ENCODE peak calls at places on chromosomes 3 and 15, in ten cellular contexts. J is CD8-positive, alpha-beta T cell; Q is transverse colon; O is cardiac fibroblast; X is HCT116; S is spleen; V is astrocyte of the spinal cord; G is sigmoid colon; E is Peyer's patch; L is colonic mucosa. A is an unnamed sample.
A peak's percentile ranks its signal among the peaks of the same experiment; 100 is the strongest.

GRCh38 chr3:10004960-10005564 is 18.4 kb upstream of the EMC3 start:
- DNase-seq in J (no peak), Q (no peak), O (peak; percentile 63), X (no peak), S (no peak), V (no peak), G (peak; percentile 40), E (no peak), L (no peak), A (no peak)

GRCh38 chr3:170517251-170517945 is 68.5 kb downstream of the SLC7A14 start:
- DNase-seq in J (no peak), Q (no peak), O (peak; percentile 36), X (no peak), S (no peak), V (no peak), G (no peak), E (no peak), L (no peak), A (no peak)

GRCh38 chr3:159458010-159458409 is 530.6 kb upstream of the IL12A start:
- DNase-seq in J (no peak), Q (no peak), O (peak; percentile 99), X (no peak), S (no peak), V (peak; percentile 89), G (no peak), E (no peak), L (no peak), A (peak; percentile 57)

GRCh38 chr3:172221550-172221949 is 182.2 kb downstream of the FNDC3B start:
- DNase-seq in J (no peak), Q (no peak), O (peak; percentile 89), X (no peak), S (no peak), V (peak; percentile 59), G (no peak), E (no peak), L (no peak), A (no peak)

GRCh38 chr15:87713405-87713995 is 543.0 kb downstream of the NTRK3 start:
- DNase-seq in J (no peak), Q (no peak), O (no peak), X (no peak), S (no peak), V (no peak), G (no peak), E (no peak), L (no peak), A (no peak)

GRCh38 chr3:175057406-175057805 is 198.3 kb downstream of the NAALADL2 start:
- DNase-seq in J (no peak), Q (no peak), O (no peak), X (no peak), S (no peak), V (no peak), G (no peak), E (no peak), L (no peak), A (no peak)

GRCh38 chr3:31562525-31562924 is 29.8 kb downstream of the STT3B start:
- DNase-seq in J (peak; percentile 27), Q (peak; percentile 25), O (no peak), X (no peak), S (peak; percentile 70), V (no peak), G (no peak), E (no peak), L (peak; percentile 24), A (no peak)

GRCh38 chr3:157631468-157631867 is 128.3 kb upstream of the VEPH1 start:
- DNase-seq in J (no peak), Q (no peak), O (peak; percentile 67), X (no peak), S (no peak), V (no peak), G (no peak), E (no peak), L (no peak), A (no peak)

GRCh38 chr3:114481113-114481512 is 187.3 kb downstream of the TIGIT start:
- DNase-seq in J (no peak), Q (no peak), O (no peak), X (no peak), S (no peak), V (no peak), G (no peak), E (no peak), L (no peak), A (no peak)

GRCh38 chr3:120348065-120348980 is 831 bp downstream of the LRRC58 start:
- DNase-seq in J (peak; percentile 29), Q (no peak), O (peak; percentile 20), X (no peak), S (no peak), V (peak; percentile 3), G (no peak), E (no peak), L (peak; percentile 59), A (peak; percentile 30)

GRCh38 chr3:34387831-34388564 is 589.6 kb downstream of the PDCD6IP start:
- DNase-seq in J (no peak), Q (no peak), O (no peak), X (no peak), S (no peak), V (no peak), G (no peak), E (no peak), L (no peak), A (no peak)

GRCh38 chr3:16936233-16936632 is 51.5 kb downstream of the PLCL2 start:
- DNase-seq in J (no peak), Q (no peak), O (no peak), X (no peak), S (no peak), V (no peak), G (no peak), E (no peak), L (no peak), A (no peak)

GRCh38 chr3:44883999-44884431 is 9.6 kb downstream of the TGM4 start:
- DNase-seq in J (no peak), Q (no peak), O (peak; percentile 99), X (peak; percentile 35), S (no peak), V (peak; percentile 99), G (no peak), E (no peak), L (no peak), A (peak; percentile 19)

GRCh38 chr3:123522666-123523412 is 62.0 kb downstream of the HACD2 start:
- DNase-seq in J (no peak), Q (no peak), O (no peak), X (no peak), S (no peak), V (no peak), G (peak; percentile 72), E (no peak), L (no peak), A (no peak)

GRCh38 chr3:104629038-104629437 is 737.7 kb upstream of the ALCAM start:
- DNase-seq in J (no peak), Q (no peak), O (peak; percentile 86), X (peak; percentile 23), S (no peak), V (peak; percentile 83), G (no peak), E (no peak), L (no peak), A (no peak)

GRCh38 chr15:47718474-47719440 is 1.5 kb downstream of the SEMA6D start:
- DNase-seq in J (no peak), Q (peak; percentile 45), O (peak; percentile 32), X (no peak), S (no peak), V (peak; percentile 35), G (no peak), E (peak; percentile 62), L (peak; percentile 61), A (no peak)

GRCh38 chr3:188220097-188220788 is 66.3 kb downstream of the LPP start:
- DNase-seq in J (no peak), Q (no peak), O (peak; percentile 83), X (no peak), S (no peak), V (no peak), G (peak; percentile 80), E (no peak), L (no peak), A (no peak)

GRCh38 chr15:67504796-67505195 is 16.1 kb upstream of the C15orf61 start:
- DNase-seq in J (no peak), Q (no peak), O (no peak), X (no peak), S (no peak), V (no peak), G (no peak), E (no peak), L (no peak), A (no peak)

GRCh38 chr15:67501177-67501835 is 19.6 kb upstream of the C15orf61 start:
- DNase-seq in J (no peak), Q (no peak), O (peak; percentile 57), X (no peak), S (no peak), V (peak; percentile 55), G (no peak), E (no peak), L (no peak), A (no peak)

GRCh38 chr15:67504061-67504460 is 16.9 kb upstream of the C15orf61 start:
- DNase-seq in J (no peak), Q (no peak), O (no peak), X (no peak), S (no peak), V (no peak), G (no peak), E (no peak), L (no peak), A (no peak)

GRCh38 chr15:67505675-67506572 is 15.0 kb upstream of the C15orf61 start:
- DNase-seq in J (no peak), Q (no peak), O (no peak), X (no peak), S (no peak), V (no peak), G (no peak), E (no peak), L (no peak), A (no peak)

GRCh38 chr15:67501836-67502461 is 19.0 kb upstream of the C15orf61 start:
- DNase-seq in J (no peak), Q (no peak), O (no peak), X (no peak), S (no peak), V (no peak), G (no peak), E (no peak), L (no peak), A (no peak)
- H3K4me3 ChIP-seq in J (no peak overlapping the region), Q (no peak overlapping the region), O (no peak overlapping the region), X (no peak overlapping the region), S (no peak overlapping the region), V (peak overlapping the region; percentile 2), G (no peak overlapping the region), E (no peak overlapping the region), L (no peak overlapping the region), A (no peak overlapping the region)

GRCh38 chr3:24164967-24165366 is 219.9 kb downstream of the NR1D2 start:
- DNase-seq in J (no peak), Q (no peak), O (no peak), X (no peak), S (no peak), V (no peak), G (no peak), E (no peak), L (no peak), A (no peak)
- H3K4me3 ChIP-seq in J (no peak overlapping the region), Q (no peak overlapping the region), O (no peak overlapping the region), X (no peak overlapping the region), S (no peak overlapping the region), V (no peak overlapping the region), G (no peak overlapping the region), E (no peak overlapping the region), L (no peak overlapping the region), A (no peak overlapping the region)

GRCh38 chr3:183434503-183434902 is 6.1 kb upstream of the MCF2L2 start:
- DNase-seq in J (no peak), Q (no peak), O (no peak), X (no peak), S (no peak), V (no peak), G (no peak), E (no peak), L (no peak), A (no peak)
- H3K4me3 ChIP-seq in J (no peak overlapping the region), Q (no peak overlapping the region), O (no peak overlapping the region), X (no peak overlapping the region), S (no peak overlapping the region), V (no peak overlapping the region), G (no peak overlapping the region), E (no peak overlapping the region), L (no peak overlapping the region), A (no peak overlapping the region)

GRCh38 chr3:128804017-128804816 is 75.2 kb upstream of the ACAD9 start:
- DNase-seq in J (peak; percentile 26), Q (no peak), O (peak; percentile 41), X (no peak), S (no peak), V (peak; percentile 53), G (no peak), E (no peak), L (no peak), A (peak; percentile 61)
- H3K4me3 ChIP-seq in J (peak overlapping the region; percentile 36), Q (no peak overlapping the region), O (no peak overlapping the region), X (no peak overlapping the region), S (no peak overlapping the region), V (no peak overlapping the region), G (peak overlapping the region; percentile 9), E (no peak overlapping the region), L (peak overlapping the region; percentile 12), A (no peak overlapping the region)

A was measured in SJCRH30.